ENCODE peak calls at places on chromosomes 2 and 18, in ten cellular contexts. R, G, O, X, D, I, B, Z, L and V are unnamed samples.

GRCh38 chr2:27844821-27845255 is 45.3 kb downstream of the RBKS start:
- DNase-seq in R (no peak), G (no peak), O (no peak), X (no peak), D (no peak), I (no peak), B (no peak), Z (no peak), L (no peak), V (no peak)

GRCh38 chr2:218311908-218312756 is 19.8 kb upstream of the TMBIM1 start:
- DNase-seq in R (no peak), G (peak; percentile 62), O (no peak), X (no peak), D (no peak), I (no peak), B (no peak), Z (no peak), L (no peak), V (no peak)

GRCh38 chr2:126973745-126974144 is 75.1 kb downstream of the TEX51 start:
- DNase-seq in R (no peak), G (no peak), O (no peak), X (no peak), D (no peak), I (no peak), B (no peak), Z (no peak), L (no peak), V (no peak)

GRCh38 chr18:7645756-7646155 is 78.6 kb downstream of the PTPRM start:
- DNase-seq in R (no peak), G (no peak), O (no peak), X (no peak), D (no peak), I (no peak), B (no peak), Z (no peak), L (no peak), V (no peak)

GRCh38 chr18:51897884-51898283 is 442.1 kb upstream of the DCC start:
- DNase-seq in R (no peak), G (no peak), O (no peak), X (no peak), D (no peak), I (no peak), B (no peak), Z (no peak), L (no peak), V (no peak)

GRCh38 chr2:2674836-2675235 is 343.8 kb upstream of the MYT1L start:
- DNase-seq in R (no peak), G (no peak), O (no peak), X (no peak), D (no peak), I (no peak), B (no peak), Z (no peak), L (no peak), V (no peak)

GRCh38 chr2:24421668-24422067 is 61.3 kb upstream of the ITSN2 start:
- DNase-seq in R (peak; percentile 20), G (peak; percentile 65), O (no peak), X (peak; percentile 21), D (no peak), I (no peak), B (peak; percentile 74), Z (peak; percentile 30), L (peak; percentile 34), V (peak; percentile 87)

GRCh38 chr2:127389778-127390435 is 2.1 kb upstream of the MAP3K2 start:
- DNase-seq in R (no peak), G (no peak), O (no peak), X (no peak), D (no peak), I (no peak), B (no peak), Z (no peak), L (no peak), V (peak; percentile 41)

GRCh38 chr18:79383388-79384056 is 12.2 kb upstream of the NFATC1 start:
- DNase-seq in R (no peak), G (no peak), O (no peak), X (no peak), D (no peak), I (no peak), B (no peak), Z (no peak), L (peak; percentile 45), V (no peak)

GRCh38 chr2:71782323-71782722 is 329.0 kb downstream of the DYSF start:
- DNase-seq in R (no peak), G (no peak), O (no peak), X (no peak), D (no peak), I (no peak), B (no peak), Z (no peak), L (peak; percentile 16), V (no peak)

GRCh38 chr2:20515293-20516220 is 68.7 kb downstream of the RHOB start:
- DNase-seq in R (no peak), G (no peak), O (no peak), X (no peak), D (no peak), I (no peak), B (no peak), Z (no peak), L (no peak), V (no peak)

GRCh38 chr18:31099490-31100230 is 2.6 kb downstream of the DSC2 start:
- DNase-seq in R (no peak), G (no peak), O (no peak), X (no peak), D (no peak), I (no peak), B (no peak), Z (no peak), L (no peak), V (no peak)

GRCh38 chr2:184178229-184178628 is 420.1 kb upstream of the ZNF804A start:
- DNase-seq in R (no peak), G (no peak), O (no peak), X (no peak), D (no peak), I (no peak), B (no peak), Z (no peak), L (no peak), V (no peak)

GRCh38 chr2:183951636-183952035 is 646.7 kb upstream of the ZNF804A start:
- DNase-seq in R (no peak), G (no peak), O (no peak), X (no peak), D (no peak), I (peak; percentile 56), B (no peak), Z (no peak), L (no peak), V (no peak)

GRCh38 chr2:122389694-122390093 is 634.2 kb downstream of the TSN start:
- DNase-seq in R (no peak), G (no peak), O (no peak), X (no peak), D (no peak), I (no peak), B (no peak), Z (no peak), L (no peak), V (no peak)

GRCh38 chr2:233446616-233447305 is 92.5 kb downstream of the DGKD start:
- DNase-seq in R (no peak), G (no peak), O (no peak), X (no peak), D (no peak), I (no peak), B (peak; percentile 14), Z (no peak), L (no peak), V (no peak)

GRCh38 chr18:3466051-3466450 is 16.1 kb downstream of the TGIF1 start:
- DNase-seq in R (no peak), G (no peak), O (no peak), X (no peak), D (no peak), I (no peak), B (no peak), Z (no peak), L (peak; percentile 33), V (no peak)

GRCh38 chr2:189498205-189498604 is 56.9 kb downstream of the WDR75 start:
- DNase-seq in R (no peak), G (no peak), O (no peak), X (no peak), D (no peak), I (no peak), B (no peak), Z (no peak), L (no peak), V (no peak)